ENCODE peak calls at places on chromosome 9, in six cellular contexts. O is left lobe of liver, T is MV-4-11, K is esophagus muscularis mucosa, Q is H9, C is ELR. Y is an unnamed sample.
A peak's percentile ranks its signal among the peaks of the same experiment; 100 is the strongest.

GRCh38 chr9:4620046-4620765 is 41.9 kb upstream of the PLPP6 start:
- DNase-seq in O (no peak), T (peak; percentile 40), K (no peak), Q (no peak), C (no peak), Y (no peak)

GRCh38 chr9:134656334-134657034 is 14.9 kb downstream of the COL5A1 start:
- DNase-seq in O (no peak), T (peak; percentile 13), K (no peak), Q (no peak), C (peak; percentile 39), Y (no peak)

GRCh38 chr9:115733736-115734135 is 419.9 kb upstream of the PAPPA start:
- DNase-seq in O (no peak), T (no peak), K (no peak), Q (no peak), C (no peak), Y (no peak)

GRCh38 chr9:137705443-137705863 is 86.6 kb downstream of the EHMT1 start:
- DNase-seq in O (no peak), T (no peak), K (no peak), Q (no peak), C (no peak), Y (no peak)

GRCh38 chr9:96612105-96612965 is 7.3 kb downstream of the CDC14B start:
- DNase-seq in O (peak; percentile 93), T (no peak), K (no peak), Q (no peak), C (peak; percentile 91), Y (peak; percentile 93)

GRCh38 chr9:113594484-113595299 is 131.2 kb downstream of the RGS3 start:
- DNase-seq in O (no peak), T (no peak), K (no peak), Q (no peak), C (peak; percentile 37), Y (no peak)

GRCh38 chr9:115604831-115605483 is 487.0 kb upstream of the TNC start:
- DNase-seq in O (no peak), T (no peak), K (no peak), Q (no peak), C (peak; percentile 95), Y (peak; percentile 85)

GRCh38 chr9:133715866-133716563 is 22.1 kb downstream of the SARDH start:
- DNase-seq in O (no peak), T (no peak), K (no peak), Q (peak; percentile 55), C (peak; percentile 74), Y (no peak)

GRCh38 chr9:114275246-114275994 is 47.5 kb upstream of the ORM1 start:
- DNase-seq in O (no peak), T (no peak), K (no peak), Q (peak; percentile 23), C (peak; percentile 33), Y (no peak)

GRCh38 chr9:107173422-107174180 is 109.5 kb upstream of the RAD23B start:
- DNase-seq in O (no peak), T (no peak), K (peak; percentile 37), Q (no peak), C (no peak), Y (no peak)

GRCh38 chr9:70159630-70160029 is 99.1 kb upstream of the SMC5 start:
- DNase-seq in O (no peak), T (no peak), K (no peak), Q (no peak), C (peak; percentile 7), Y (no peak)

GRCh38 chr9:97703437-97704326 is 6.5 kb upstream of the XPA start:
- DNase-seq in O (no peak), T (peak; percentile 94), K (no peak), Q (no peak), C (peak; percentile 93), Y (peak; percentile 83)

GRCh38 chr9:137016436-137016835 is 11.6 kb downstream of the ABCA2 start:
- DNase-seq in O (no peak), T (no peak), K (no peak), Q (no peak), C (no peak), Y (no peak)

GRCh38 chr9:133054966-133055365 is 6.8 kb upstream of the CEL start:
- DNase-seq in O (no peak), T (no peak), K (no peak), Q (no peak), C (peak; percentile 61), Y (peak; percentile 99)

GRCh38 chr9:136363606-136364368 is at the start of gene DNLZ:
- DNase-seq in O (peak; percentile 87), T (peak; percentile 66), K (peak; percentile 95), Q (peak; percentile 81), C (peak; percentile 86), Y (peak; percentile 92)

GRCh38 chr9:131288217-131288616 is 1.3 kb upstream of the PLPP7 start:
- DNase-seq in O (no peak), T (no peak), K (no peak), Q (no peak), C (no peak), Y (no peak)

GRCh38 chr9:16133556-16134227 is 580.8 kb downstream of the CCDC171 start:
- DNase-seq in O (peak; percentile 59), T (peak; percentile 31), K (no peak), Q (peak; percentile 80), C (peak; percentile 95), Y (peak; percentile 61)

GRCh38 chr9:19690128-19690527 is 98.7 kb downstream of the SLC24A2 start:
- DNase-seq in O (no peak), T (no peak), K (no peak), Q (no peak), C (peak; percentile 14), Y (no peak)